ENCODE peak calls at places on chromosomes 13 and 19, in four cellular contexts. E is GM20000, U is smooth muscle cell of the brain vasculature, Z is T-helper 17 cell. R is an unnamed sample.

GRCh38 chr19:31397308-31397707 is 48.1 kb upstream of the TSHZ3 start:
- DNase-seq in E (no peak), U (no peak), Z (no peak), R (no peak)

GRCh38 chr19:14146789-14147216 is 10.4 kb upstream of the ASF1B start:
- DNase-seq in E (no peak), U (no peak), Z (no peak), R (no peak)

GRCh38 chr13:108190897-108191296 is 24.4 kb downstream of the LIG4 start:
- DNase-seq in E (no peak), U (no peak), Z (no peak), R (no peak)

GRCh38 chr19:2271516-2272103 is 10.4 kb downstream of the PEAK3 start:
- DNase-seq in E (no peak), U (no peak), Z (no peak), R (no peak)

GRCh38 chr19:56217039-56217949 is 15.2 kb downstream of the ZSCAN5C start:
- DNase-seq in E (peak), U (no peak), Z (no peak), R (no peak)

GRCh38 chr13:34361528-34361927 is 543.6 kb downstream of the RFC3 start:
- DNase-seq in E (no peak), U (no peak), Z (no peak), R (no peak)

GRCh38 chr13:66210677-66211076 is 1019.5 kb downstream of the PCDH9 start:
- DNase-seq in E (no peak), U (peak), Z (no peak), R (no peak)

GRCh38 chr13:99269627-99270252 is 11.6 kb upstream of the GPR18 start:
- DNase-seq in E (peak), U (peak), Z (no peak), R (no peak)

GRCh38 chr19:12891553-12892021 is 627 bp downstream of the GCDH start:
- DNase-seq in E (no peak), U (no peak), Z (no peak), R (no peak)

R was measured in aorta.